ENCODE peak calls at places on chromosomes 16 and 17, in six cellular contexts. W, B, F, S, C and J are unnamed samples.

GRCh38 chr17:64345691-64346376 is 44.8 kb downstream of the PECAM1 start:
- DNase-seq in W (no peak), B (no peak), F (no peak), S (no peak), C (no peak), J (no peak)

GRCh38 chr16:70677499-70678120 is 8.2 kb downstream of the MTSS2 start:
- DNase-seq in W (no peak), B (no peak), F (no peak), S (no peak), C (no peak), J (no peak)

GRCh38 chr17:74369221-74369620 is 1.9 kb downstream of the GPR142 start:
- DNase-seq in W (no peak), B (no peak), F (no peak), S (no peak), C (no peak), J (no peak)

GRCh38 chr16:31498493-31498892 is 9.7 kb downstream of the RUSF1 start:
- DNase-seq in W (no peak), B (no peak), F (no peak), S (no peak), C (no peak), J (no peak)

GRCh38 chr16:50273888-50274770 is 7.8 kb downstream of the ADCY7 start:
- DNase-seq in W (no peak), B (no peak), F (no peak), S (no peak), C (no peak), J (peak)

GRCh38 chr16:19393226-19394074 is 24.2 kb upstream of the TMC5 start:
- DNase-seq in W (peak), B (no peak), F (no peak), S (peak), C (peak), J (no peak)

GRCh38 chr16:69495821-69496220 is 69.9 kb upstream of the NFAT5 start:
- DNase-seq in W (no peak), B (no peak), F (no peak), S (no peak), C (no peak), J (no peak)

GRCh38 chr16:23280483-23280967 is 21.6 kb upstream of the SCNN1B start:
- DNase-seq in W (no peak), B (no peak), F (no peak), S (no peak), C (peak), J (no peak)

GRCh38 chr17:71142333-71142732 is 973.0 kb downstream of the KCNJ2 start:
- DNase-seq in W (no peak), B (no peak), F (no peak), S (no peak), C (no peak), J (no peak)

GRCh38 chr17:46178550-46179198 is 14.6 kb downstream of the KANSL1 start:
- DNase-seq in W (no peak), B (no peak), F (no peak), S (no peak), C (peak), J (no peak)

GRCh38 chr17:38556234-38556633 is 49.5 kb downstream of the SRCIN1 start:
- DNase-seq in W (no peak), B (no peak), F (no peak), S (no peak), C (peak), J (no peak)

GRCh38 chr16:9260665-9261064 is 169.2 kb downstream of the HAPSTR1 start:
- DNase-seq in W (no peak), B (no peak), F (no peak), S (no peak), C (no peak), J (no peak)

GRCh38 chr16:11014159-11014558 is 69.8 kb downstream of the CLEC16A start:
- DNase-seq in W (no peak), B (no peak), F (no peak), S (no peak), C (no peak), J (no peak)

GRCh38 chr17:48131216-48131824 is 23.8 kb downstream of the SNX11 start:
- DNase-seq in W (peak), B (peak), F (peak), S (no peak), C (peak), J (peak)